ENCODE peak calls at places on chromosomes 6 and 20, in ten cellular contexts. O is suprapubic skin, G is K562, S is transverse colon, N is sigmoid colon, B is stomach, X is HepG2, I is spleen, D is GM23338, F is SK-N-SH. P is an unnamed sample.

GRCh38 chr20:32612831-32613595 is 27.9 kb upstream of the NOL4L start:
- DNase-seq in S (no peak), I (no peak), F (no peak), G (no peak), X (no peak), B (no peak), O (no peak), N (no peak), D (no peak), P (no peak)

GRCh38 chr6:88725111-88725711 is 238.2 kb downstream of the RNGTT start:
- DNase-seq in O (no peak), X (peak; percentile 4), D (peak; percentile 96), F (peak; percentile 15), S (no peak), B (no peak), N (no peak), I (no peak), G (no peak), P (no peak)

GRCh38 chr6:159837511-159837910 is 37.4 kb downstream of the PNLDC1 start:
- DNase-seq in X (no peak), O (peak; percentile 74), G (no peak), S (no peak), I (no peak), D (no peak), N (no peak), B (no peak), F (no peak), P (no peak)

GRCh38 chr6:142378138-142378875 is 76.5 kb downstream of the ADGRG6 start:
- DNase-seq in F (no peak), D (peak; percentile 16), X (peak; percentile 87), O (no peak), S (no peak), I (no peak), G (no peak), N (no peak), B (no peak), P (no peak)

GRCh38 chr6:146985111-146985510 is 219.1 kb upstream of the STXBP5 start:
- DNase-seq in D (peak; percentile 14), I (no peak), O (no peak), F (no peak), N (no peak), X (peak; percentile 97), G (peak; percentile 28), B (no peak), S (peak; percentile 8), P (no peak)

GRCh38 chr6:106547556-106547955 is 81.7 kb downstream of the RTN4IP1 start:
- DNase-seq in G (no peak), I (no peak), F (no peak), X (no peak), S (no peak), D (no peak), O (no peak), B (no peak), N (no peak), P (no peak)

GRCh38 chr6:21769405-21769851 is 175.9 kb downstream of the SOX4 start:
- DNase-seq in D (peak; percentile 91), F (no peak), S (no peak), N (no peak), G (no peak), X (no peak), B (no peak), I (no peak), O (no peak), P (no peak)

GRCh38 chr6:3228046-3228671 is 706 bp upstream of the TUBB2B start:
- DNase-seq in O (no peak), B (no peak), F (peak; percentile 81), D (peak; percentile 88), X (no peak), G (peak; percentile 57), N (no peak), S (no peak), I (peak; percentile 77), P (no peak)

GRCh38 chr6:39812853-39813533 is 20.8 kb downstream of the DAAM2 start:
- DNase-seq in B (no peak), D (no peak), N (no peak), O (no peak), S (no peak), I (no peak), G (no peak), F (no peak), X (no peak), P (no peak)

GRCh38 chr6:133698272-133698671 is 190.6 kb upstream of the TCF21 start:
- DNase-seq in S (no peak), I (no peak), D (no peak), G (no peak), F (no peak), N (no peak), B (no peak), X (no peak), O (no peak), P (no peak)

GRCh38 chr6:13013681-13014550 is 297.3 kb downstream of the PHACTR1 start:
- DNase-seq in X (no peak), F (peak; percentile 76), O (no peak), D (peak; percentile 62), S (no peak), I (peak; percentile 77), G (no peak), B (no peak), N (no peak), P (no peak)

GRCh38 chr6:111804627-111805235 is 68.5 kb downstream of the FYN start:
- DNase-seq in N (no peak), X (no peak), I (no peak), S (peak; percentile 24), O (no peak), D (no peak), B (peak; percentile 36), F (no peak), G (peak; percentile 80), P (no peak)

GRCh38 chr20:40191573-40191972 is 497.5 kb downstream of the MAFB start:
- DNase-seq in G (no peak), F (no peak), B (no peak), O (no peak), X (no peak), S (no peak), N (no peak), I (no peak), D (no peak), P (no peak)

GRCh38 chr6:3977875-3978711 is 100.8 kb downstream of the FAM217A start:
- DNase-seq in O (no peak), G (peak; percentile 53), S (peak; percentile 9), I (no peak), F (no peak), N (peak; percentile 68), X (peak; percentile 51), B (no peak), D (peak; percentile 78), P (no peak)

GRCh38 chr6:31293343-31293742 is 21.5 kb upstream of the HLA-C start:
- DNase-seq in N (no peak), X (peak; percentile 32), B (no peak), D (peak; percentile 74), S (no peak), G (no peak), I (no peak), O (no peak), F (no peak), P (no peak)

GRCh38 chr6:109242029-109242428 is 140.2 kb downstream of the CD164 start:
- DNase-seq in B (no peak), N (no peak), O (no peak), I (no peak), G (peak; percentile 67), X (no peak), D (no peak), S (no peak), F (no peak), P (no peak)
- H3K4me1 ChIP-seq in B (no peaks in the 10 kb centered on the region), N (no peaks in the 10 kb centered on the region), O (peaks cover 6% of the 10 kb centered on the region), I (no peaks in the 10 kb centered on the region), G (peaks cover 73% of the 10 kb centered on the region), X (peaks cover 36% of the 10 kb centered on the region), D (no peaks in the 10 kb centered on the region), S (peaks cover 19% of the 10 kb centered on the region), F (peaks cover 2% of the 10 kb centered on the region), P (no peaks in the 10 kb centered on the region)

GRCh38 chr6:149170564-149171452 is 146.7 kb upstream of the TAB2 start:
- DNase-seq in B (no peak), G (peak; percentile 61), I (no peak), X (no peak), D (no peak), N (peak; percentile 69), F (peak; percentile 47), O (no peak), S (peak; percentile 13), P (peak; percentile 92)
- H3K27ac ChIP-seq in B (no peak overlapping the region), G (no peak overlapping the region), I (no peak overlapping the region), X (no peak overlapping the region), D (no peak overlapping the region), N (peak overlapping the region; percentile 49), F (no peak overlapping the region), O (no peak overlapping the region), S (peak overlapping the region; percentile 54), P (peak overlapping the region; percentile 22)

GRCh38 chr6:162372092-162372491 is 355.5 kb downstream of the PRKN start:
- DNase-seq in B (no peak), X (no peak), D (no peak), N (no peak), O (no peak), I (no peak), F (no peak), G (no peak), S (no peak), P (no peak)

GRCh38 chr6:162369091-162369490 is 358.5 kb downstream of the PRKN start:
- DNase-seq in B (no peak), G (no peak), S (no peak), N (no peak), I (no peak), D (no peak), O (no peak), F (no peak), X (no peak), P (no peak)

GRCh38 chr6:162373868-162374267 is 353.7 kb downstream of the PRKN start:
- DNase-seq in G (no peak), N (no peak), X (no peak), B (no peak), F (no peak), O (no peak), I (no peak), D (no peak), S (no peak), P (no peak)

GRCh38 chr6:162373192-162373591 is 354.4 kb downstream of the PRKN start:
- DNase-seq in G (no peak), I (no peak), S (no peak), N (no peak), O (no peak), B (no peak), D (no peak), X (peak; percentile 3), F (no peak), P (no peak)

DNA sequence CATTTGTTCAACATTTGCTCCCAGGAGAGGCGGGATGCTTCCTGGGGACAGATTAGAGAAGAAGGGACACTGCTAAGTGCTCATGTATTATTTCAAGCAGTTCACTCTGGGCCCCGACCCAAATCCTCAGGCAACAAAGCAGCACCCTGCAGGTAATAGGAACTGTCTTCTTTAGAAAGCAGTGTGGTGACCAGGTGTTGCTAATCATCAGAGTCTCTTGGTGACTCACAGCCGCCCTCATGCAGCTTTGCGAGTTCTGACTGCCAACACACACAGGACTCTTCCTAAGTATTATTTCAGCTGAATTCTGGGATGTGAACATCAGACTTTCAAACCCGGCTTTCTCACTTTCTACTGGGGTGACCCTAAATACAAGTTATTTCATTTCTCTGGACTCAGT is 356.4 kb downstream of the PRKN start:
- DNase-seq in G (no peak), F (no peak), X (no peak), I (no peak), B (no peak), O (no peak), S (no peak), N (no peak), D (peak; percentile 10), P (no peak)
- TF ChIP-seq POLR2AphosphoS5 in G (no peak), F (no peak), X (no peak), I (no peak), B (no peak), O (no peak), S (no peak), N (no peak), D (no peak), P (no peak)

GRCh38 chr6:135087803-135088202 is 33.2 kb upstream of the HBS1L start:
- DNase-seq in S (no peak), F (no peak), D (no peak), O (no peak), G (no peak), B (no peak), I (no peak), X (no peak), N (no peak), P (no peak)
- H3K4me1 ChIP-seq in S (peaks cover 4% of the 10 kb centered on the region), F (peaks cover 3% of the 10 kb centered on the region), D (peaks cover 4% of the 10 kb centered on the region), O (no peaks in the 10 kb centered on the region), G (peaks cover 80% of the 10 kb centered on the region), B (no peaks in the 10 kb centered on the region), I (no peaks in the 10 kb centered on the region), X (peaks cover 6% of the 10 kb centered on the region), N (no peaks in the 10 kb centered on the region), P (no peaks in the 10 kb centered on the region)

P was measured in vagina.